ENCODE peak calls at places on chromosome 1, in six cellular contexts. L is stimulated activated CD4-positive, alpha-beta T cell treated with anti-CD3 and anti-CD28 coated beads, Interleukin-4, amount 100 ng/mL, for 24 hours; F is fibroblast of the conjunctiva; T is heart right ventricle; N is stimulated activated naive CD4-positive, alpha-beta T cell treated with Interleukin-2 at 50 U/mL for 16 hours; E is AG09309. Z is an unnamed sample.

GRCh38 chr1:1314678-1315335 is 6.4 kb downstream of the PUSL1 start:
- DNase-seq in N (no peak), T (no peak), L (no peak), F (no peak), E (no peak), Z (no peak)

GRCh38 chr1:190679444-190679843 is 201.8 kb upstream of the BRINP3 start:
- DNase-seq in F (no peak), E (no peak), T (no peak), L (no peak), N (no peak), Z (no peak)

GRCh38 chr1:20346433-20346832 is 55.8 kb downstream of the VWA5B1 start:
- DNase-seq in F (no peak), T (no peak), L (no peak), N (no peak), E (no peak), Z (no peak)

GRCh38 chr1:61173118-61173517 is 90.8 kb downstream of the NFIA start:
- DNase-seq in T (peak; percentile 52), E (no peak), N (no peak), L (no peak), F (no peak), Z (no peak)

GRCh38 chr1:23718482-23718881 is 24.8 kb upstream of the ELOA start:
- DNase-seq in L (no peak), E (no peak), T (no peak), N (no peak), F (no peak), Z (no peak)

GRCh38 chr1:183022202-183023145 is 746 bp upstream of the LAMC1 start:
- DNase-seq in L (peak; percentile 42), T (peak; percentile 73), E (peak; percentile 94), F (peak; percentile 96), N (no peak), Z (peak; percentile 94)

GRCh38 chr1:3662080-3662671 is 9.9 kb downstream of the TP73 start:
- DNase-seq in E (no peak), T (no peak), N (no peak), F (no peak), L (no peak), Z (no peak)

GRCh38 chr1:2544093-2544874 is 11.9 kb upstream of the TNFRSF14 start:
- DNase-seq in N (no peak), E (no peak), L (no peak), F (no peak), T (no peak), Z (no peak)

GRCh38 chr1:110425611-110426152 is 18.2 kb upstream of the LAMTOR5 start:
- DNase-seq in F (no peak), E (no peak), T (peak; percentile 67), N (no peak), L (no peak), Z (no peak)

GRCh38 chr1:207494171-207494570 is 1.8 kb upstream of the CR1 start:
- DNase-seq in L (no peak), N (no peak), F (no peak), E (no peak), T (no peak), Z (no peak)

GRCh38 chr1:54487571-54488050 is 60.4 kb upstream of the ACOT11 start:
- DNase-seq in E (no peak), L (no peak), F (no peak), T (peak; percentile 38), N (no peak), Z (no peak)

GRCh38 chr1:33818071-33818470 is 45.8 kb upstream of the HMGB4 start:
- DNase-seq in E (no peak), L (no peak), T (no peak), N (no peak), F (no peak), Z (no peak)

GRCh38 chr1:42933060-42933586 is 25.5 kb downstream of the SLC2A1 start:
- DNase-seq in F (no peak), L (no peak), T (no peak), E (no peak), N (no peak), Z (no peak)

GRCh38 chr1:151130837-151131586 is 15.4 kb downstream of the SEMA6C start:
- DNase-seq in E (peak; percentile 23), T (peak; percentile 76), L (peak; percentile 88), N (peak; percentile 79), F (peak; percentile 67), Z (peak; percentile 59)

GRCh38 chr1:53321776-53322602 is 5.9 kb downstream of the LRP8 start:
- DNase-seq in N (no peak), F (no peak), T (no peak), L (no peak), E (no peak), Z (no peak)

GRCh38 chr1:201715351-201715750 is 113.6 kb upstream of the IPO9 start:
- DNase-seq in L (no peak), T (no peak), E (no peak), N (no peak), F (no peak), Z (no peak)

GRCh38 chr1:209651148-209651547 is 1.1 kb downstream of the LAMB3 start:
- DNase-seq in L (peak; percentile 65), E (no peak), F (no peak), T (peak; percentile 67), N (peak; percentile 69), Z (peak; percentile 26)

GRCh38 chr1:207050428-207050767 is 610 bp downstream of the YOD1 start:
- DNase-seq in L (no peak), T (no peak), E (no peak), F (peak; percentile 6), N (peak; percentile 27), Z (no peak)

GRCh38 chr1:180842890-180843289 is 69.8 kb upstream of the KIAA1614 start:
- DNase-seq in L (no peak), N (no peak), E (no peak), F (no peak), T (no peak), Z (no peak)

Z was measured in retinal pigment epithelial cell.